ENCODE peak calls at places on chromosomes 7 and 10, in four cellular contexts. H is SK-N-SH, I is HepG2, Q is K562. R is an unnamed sample.

GRCh38 chr10:103333934-103334520 is 16.9 kb downstream of the PCGF6 start:
- DNase-seq in H (peak), I (peak), Q (no peak), R (no peak)

GRCh38 chr10:132163278-132163765 is 23.4 kb upstream of the DPYSL4 start:
- DNase-seq in I (peak), H (peak), Q (peak), R (no peak)

GRCh38 chr7:42237891-42238531 is 1.0 kb upstream of the GLI3 start:
- DNase-seq in Q (peak), I (no peak), H (no peak), R (no peak)

GRCh38 chr7:36506820-36507219 is 117.2 kb downstream of the ANLN start:
- DNase-seq in Q (no peak), H (no peak), I (no peak), R (no peak)

GRCh38 chr10:14879055-14879800 is 562 bp downstream of the SUV39H2 start:
- DNase-seq in H (no peak), Q (peak), I (peak), R (no peak)

GRCh38 chr10:88687853-88688467 is 18.1 kb upstream of the LIPK start:
- DNase-seq in H (peak), I (peak), Q (peak), R (no peak)

GRCh38 chr10:30583778-30584415 is 45.7 kb downstream of the LYZL2 start:
- DNase-seq in H (no peak), Q (peak), I (peak), R (peak)

GRCh38 chr10:115939101-115939815 is 333.7 kb downstream of the GFRA1 start:
- DNase-seq in I (no peak), Q (no peak), H (no peak), R (no peak)

GRCh38 chr10:113562693-113563092 is 9.8 kb downstream of the HABP2 start:
- DNase-seq in H (no peak), Q (no peak), I (no peak), R (no peak)

GRCh38 chr10:43819464-43820225 is 171.0 kb upstream of the ZNF32 start:
- DNase-seq in Q (no peak), I (no peak), H (no peak), R (no peak)

DNA sequence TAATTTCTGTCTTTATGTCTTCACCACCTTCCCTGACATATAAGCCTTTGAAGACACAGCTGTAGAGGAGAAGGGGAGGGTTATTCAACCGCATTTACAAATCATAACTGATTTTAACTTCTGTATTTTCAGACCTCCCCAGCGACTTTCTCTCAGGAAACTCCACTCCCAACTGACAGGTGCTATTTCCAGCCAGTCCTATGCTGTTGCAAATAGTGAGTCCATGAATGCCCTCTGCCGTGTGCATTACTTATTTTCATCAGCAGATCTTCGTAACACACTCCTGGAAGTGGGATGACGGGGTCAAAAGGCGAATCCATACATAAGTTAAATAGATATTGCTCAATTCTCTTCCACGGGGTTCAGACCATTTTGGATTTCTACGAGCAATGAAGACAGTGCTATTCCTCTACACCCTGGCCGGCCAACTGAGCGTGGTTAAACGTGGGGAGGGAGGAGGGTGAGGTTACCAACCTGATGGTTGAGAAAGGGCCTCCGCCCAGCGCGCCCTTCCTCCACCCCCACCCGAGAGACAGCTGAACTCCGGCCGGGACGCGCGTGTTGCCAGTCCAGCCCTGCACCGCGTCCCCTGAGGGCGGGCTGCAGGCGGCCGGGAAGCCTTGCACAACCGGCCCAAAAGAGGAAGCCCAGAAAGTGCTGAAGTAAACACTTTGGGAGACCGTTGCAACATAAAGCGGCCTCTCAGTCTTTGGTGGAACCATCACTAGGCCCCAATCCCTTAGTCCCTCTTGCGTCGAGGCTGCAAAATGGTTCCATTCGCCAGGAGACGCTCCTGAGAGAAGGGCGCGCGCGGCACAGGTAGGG is at the start of gene APBB1IP:
- DNase-seq in Q (no peak), H (no peak), I (no peak), R (peak)
- TF ChIP-seq NFIC in Q (no peak), H (no peak), I (no peak), R (peak)

DNA sequence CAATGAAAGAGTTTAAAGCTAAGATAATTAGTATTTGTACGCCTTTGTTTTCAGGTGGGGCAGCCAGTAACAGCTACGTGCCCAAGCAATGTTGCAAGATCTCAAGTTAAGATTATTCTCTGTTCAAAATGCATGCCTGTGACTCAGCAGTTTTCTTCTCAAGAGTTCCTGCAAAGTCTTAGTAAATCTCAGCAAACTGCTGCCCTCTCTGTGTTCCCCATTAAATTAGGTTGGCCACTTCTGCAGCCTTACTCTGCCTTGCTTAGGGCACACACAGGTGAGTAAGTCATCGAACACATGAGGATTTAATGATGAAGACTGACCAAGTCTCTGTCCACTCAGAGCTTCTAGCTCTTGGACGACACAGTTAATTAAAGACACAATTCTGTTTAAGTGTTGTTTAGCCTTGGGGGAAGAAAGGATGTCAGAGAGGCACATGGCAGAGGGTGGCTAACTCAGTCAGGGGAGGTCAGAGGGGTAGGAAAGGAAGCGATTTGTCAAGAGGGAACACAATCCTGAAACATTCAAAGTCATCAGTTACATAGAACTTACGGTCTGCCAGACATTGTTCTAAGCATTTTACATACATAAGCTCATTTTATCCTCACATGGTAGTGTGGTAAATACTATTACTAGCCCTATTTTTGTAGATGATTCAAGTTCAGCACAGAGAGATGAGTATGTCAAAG is 20.2 kb upstream of the SLC35G1 start:
- DNase-seq in I (no peak), Q (no peak), H (no peak), R (no peak)
- TF ChIP-seq NFIC in I (no peak), Q (no peak), H (no peak), R (no peak)

GRCh38 chr7:137146996-137147720 is 196.4 kb downstream of the PTN start:
- DNase-seq in I (no peak), H (no peak), Q (no peak), R (no peak)

GRCh38 chr7:137142376-137142775 is 201.2 kb downstream of the PTN start:
- DNase-seq in H (no peak), I (no peak), Q (no peak), R (no peak)

GRCh38 chr7:137151056-137151731 is 192.3 kb downstream of the PTN start:
- DNase-seq in Q (no peak), I (no peak), H (no peak), R (no peak)

GRCh38 chr7:137146012-137146455 is 197.5 kb downstream of the PTN start:
- DNase-seq in Q (no peak), H (no peak), I (no peak), R (no peak)

GRCh38 chr7:137146552-137146961 is 197.0 kb downstream of the PTN start:
- DNase-seq in I (no peak), Q (no peak), H (no peak), R (no peak)
- TF ChIP-seq NFIC in I (no peak), Q (no peak), H (no peak), R (no peak)

DNA sequence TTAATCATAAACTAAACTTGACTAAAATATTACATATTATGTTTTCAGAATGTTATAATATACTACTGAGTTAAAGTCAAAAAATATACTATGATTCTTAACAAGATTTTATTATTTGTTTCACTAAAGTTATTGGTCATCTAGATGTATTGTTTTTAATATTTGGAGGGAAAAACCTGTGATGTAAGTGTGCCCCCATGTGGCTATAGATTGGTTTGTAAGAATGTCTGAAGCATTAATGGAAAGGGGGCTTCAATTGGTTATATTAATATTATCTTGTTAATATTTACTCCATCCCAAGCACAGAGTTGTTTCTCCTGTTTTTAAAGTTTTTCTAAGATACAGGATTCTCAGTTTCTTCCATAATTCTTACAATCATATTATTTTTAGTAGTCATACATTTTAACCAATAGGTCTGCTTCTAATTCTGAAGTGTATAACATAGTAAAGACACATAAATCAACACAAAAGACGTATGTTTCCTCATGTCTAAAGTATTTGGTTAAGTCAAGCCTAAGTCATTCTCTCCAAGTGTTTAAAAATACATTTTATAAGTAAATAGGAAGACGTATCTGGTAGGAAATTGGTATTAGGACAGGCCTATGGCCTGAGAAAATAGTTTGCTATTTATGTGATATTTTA is 58.0 kb downstream of the GNAT3 start:
- DNase-seq in H (peak), I (peak), Q (no peak), R (no peak)
- TF ChIP-seq NFIC in H (no peak), I (no peak), Q (no peak), R (no peak)

GRCh38 chr7:33886100-33886623 is 19.2 kb upstream of the BMPER start:
- DNase-seq in I (peak), Q (peak), H (peak), R (no peak)
- TF ChIP-seq NFIC in I (no peak), Q (no peak), H (no peak), R (no peak)

DNA sequence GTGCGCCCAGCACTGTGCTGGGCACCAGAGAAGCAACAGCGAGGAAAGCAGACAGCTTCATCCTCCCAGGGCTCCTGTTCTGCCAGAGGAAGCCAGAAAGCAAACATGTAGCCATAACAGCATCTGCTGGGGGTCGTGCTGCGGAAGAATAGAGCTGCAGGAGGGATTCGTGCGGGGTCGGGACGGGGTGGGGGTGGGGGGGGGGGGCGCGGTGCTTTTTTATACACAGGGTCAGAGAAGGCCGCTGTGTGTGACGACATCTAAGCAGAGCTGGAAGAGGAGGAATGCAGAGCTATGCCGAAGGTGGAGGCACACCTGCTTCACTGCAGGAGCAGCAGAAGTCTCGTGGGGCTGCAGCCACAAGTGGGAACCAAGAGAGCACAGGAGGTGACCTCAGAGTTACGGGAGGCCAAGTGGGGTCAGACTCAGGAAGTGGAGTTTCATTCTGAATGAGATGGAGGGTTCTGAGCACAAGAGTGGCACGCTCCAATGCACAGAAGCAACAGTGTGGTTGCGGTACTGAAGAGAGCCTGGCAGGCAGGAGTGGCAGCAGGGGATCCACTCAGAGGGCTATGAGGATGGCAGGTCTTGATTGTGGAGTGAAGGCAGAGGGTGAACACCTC is 11.1 kb downstream of the PKD1L1 start:
- DNase-seq in Q (no peak), I (no peak), H (no peak), R (peak)
- TF ChIP-seq NFIC in Q (no peak), I (no peak), H (no peak), R (peak)

GRCh38 chr7:37901236-37901827 is 15.3 kb downstream of the SFRP4 start:
- DNase-seq in I (peak), H (peak), Q (peak), R (no peak)
- TF ChIP-seq NFIC in I (no peak), H (no peak), Q (no peak), R (no peak)

GRCh38 chr7:7816816-7817536 is 98.6 kb upstream of the RPA3 start:
- DNase-seq in Q (no peak), I (peak), H (no peak), R (no peak)
- TF ChIP-seq NFIC in Q (no peak), I (no peak), H (no peak), R (peak)

DNA sequence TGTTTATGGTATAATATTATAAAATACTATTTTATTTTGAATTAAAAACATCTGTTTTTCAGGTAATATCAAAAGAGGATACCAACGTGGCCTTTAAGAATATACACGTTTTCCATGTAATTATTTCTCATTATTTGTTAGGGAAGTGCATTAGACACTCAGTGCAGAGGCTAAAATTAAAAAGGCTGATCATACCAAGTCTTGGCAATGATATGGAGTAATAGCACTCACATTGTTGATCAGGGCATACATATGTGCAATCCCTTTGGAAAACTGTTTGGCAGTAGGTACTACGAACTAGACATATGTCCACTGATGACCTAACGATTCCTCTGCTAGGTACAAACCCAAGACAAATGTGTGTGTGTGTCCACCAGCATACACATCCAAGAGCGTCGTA is 20.7 kb upstream of the VIPR2 start:
- DNase-seq in H (no peak), Q (no peak), I (no peak), R (no peak)
- TF ChIP-seq NFIC in H (no peak), Q (no peak), I (no peak), R (no peak)

R was measured in GM12878.